ENCODE peak calls at places on chromosomes 4 and X, in nine cellular contexts. One of them, this sample, is unnamed.

GRCh38 chr4:76896731-76897521 is 1.0 kb downstream of the SOWAHB start:
- DNase-seq in effector memory CD4-positive, alpha-beta T cell: no peak
- DNase-seq in fibroblast of the aortic adventitia: no peak
- DNase-seq in GM23248: peak
- DNase-seq in CD8-positive, alpha-beta T cell: no peak
- DNase-seq in heart left ventricle: peak
- DNase-seq in HFF-Myc: no peak
- DNase-seq in upper lobe of right lung: peak
- DNase-seq in stomach: peak
- DNase-seq in this sample: no peak

GRCh38 chr4:161343188-161343950 is 820.4 kb downstream of the FSTL5 start:
- DNase-seq in effector memory CD4-positive, alpha-beta T cell: no peak
- DNase-seq in fibroblast of the aortic adventitia: no peak
- DNase-seq in GM23248: no peak
- DNase-seq in CD8-positive, alpha-beta T cell: no peak
- DNase-seq in heart left ventricle: no peak
- DNase-seq in HFF-Myc: no peak
- DNase-seq in upper lobe of right lung: no peak
- DNase-seq in stomach: no peak
- DNase-seq in this sample: no peak

GRCh38 chr4:127196656-127197352 is 436.0 kb upstream of the INTU start:
- DNase-seq in effector memory CD4-positive, alpha-beta T cell: no peak
- DNase-seq in fibroblast of the aortic adventitia: no peak
- DNase-seq in GM23248: no peak
- DNase-seq in CD8-positive, alpha-beta T cell: no peak
- DNase-seq in heart left ventricle: peak
- DNase-seq in HFF-Myc: no peak
- DNase-seq in upper lobe of right lung: peak
- DNase-seq in stomach: no peak
- DNase-seq in this sample: no peak

GRCh38 chrX:46298821-46299220 is 246.4 kb downstream of the ZNF674 start:
- DNase-seq in effector memory CD4-positive, alpha-beta T cell: no peak
- DNase-seq in fibroblast of the aortic adventitia: peak
- DNase-seq in GM23248: peak
- DNase-seq in CD8-positive, alpha-beta T cell: no peak
- DNase-seq in heart left ventricle: no peak
- DNase-seq in HFF-Myc: no peak
- DNase-seq in upper lobe of right lung: no peak
- DNase-seq in stomach: no peak
- DNase-seq in this sample: no peak

GRCh38 chrX:68829594-68830485 is 1.0 kb downstream of the EFNB1 start:
- DNase-seq in effector memory CD4-positive, alpha-beta T cell: no peak
- DNase-seq in fibroblast of the aortic adventitia: peak
- DNase-seq in GM23248: peak
- DNase-seq in CD8-positive, alpha-beta T cell: no peak
- DNase-seq in heart left ventricle: no peak
- DNase-seq in HFF-Myc: no peak
- DNase-seq in upper lobe of right lung: no peak
- DNase-seq in stomach: no peak
- DNase-seq in this sample: no peak

GRCh38 chrX:66728818-66729271 is 90.0 kb upstream of the EDA2R start:
- DNase-seq in effector memory CD4-positive, alpha-beta T cell: peak
- DNase-seq in fibroblast of the aortic adventitia: peak
- DNase-seq in GM23248: peak
- DNase-seq in CD8-positive, alpha-beta T cell: peak
- DNase-seq in heart left ventricle: peak
- DNase-seq in HFF-Myc: peak
- DNase-seq in upper lobe of right lung: peak
- DNase-seq in stomach: peak
- DNase-seq in this sample: peak

GRCh38 chr4:139704915-139705485 is 39.4 kb downstream of the MGST2 start:
- DNase-seq in effector memory CD4-positive, alpha-beta T cell: no peak
- DNase-seq in fibroblast of the aortic adventitia: peak
- DNase-seq in GM23248: peak
- DNase-seq in CD8-positive, alpha-beta T cell: no peak
- DNase-seq in heart left ventricle: no peak
- DNase-seq in HFF-Myc: no peak
- DNase-seq in upper lobe of right lung: no peak
- DNase-seq in stomach: no peak
- DNase-seq in this sample: peak

GRCh38 chr4:143399113-143399949 is 62.7 kb downstream of the GAB1 start:
- DNase-seq in effector memory CD4-positive, alpha-beta T cell: no peak
- DNase-seq in fibroblast of the aortic adventitia: peak
- DNase-seq in GM23248: peak
- DNase-seq in CD8-positive, alpha-beta T cell: no peak
- DNase-seq in heart left ventricle: no peak
- DNase-seq in HFF-Myc: no peak
- DNase-seq in upper lobe of right lung: no peak
- DNase-seq in stomach: no peak
- DNase-seq in this sample: peak

GRCh38 chr4:182238355-182238931 is 4.8 kb upstream of the TENM3 start:
- DNase-seq in effector memory CD4-positive, alpha-beta T cell: no peak
- DNase-seq in fibroblast of the aortic adventitia: no peak
- DNase-seq in GM23248: no peak
- DNase-seq in CD8-positive, alpha-beta T cell: no peak
- DNase-seq in heart left ventricle: no peak
- DNase-seq in HFF-Myc: no peak
- DNase-seq in upper lobe of right lung: no peak
- DNase-seq in stomach: no peak
- DNase-seq in this sample: no peak

GRCh38 chrX:572490-573124 is 58.0 kb upstream of the SHOX start:
- DNase-seq in effector memory CD4-positive, alpha-beta T cell: no peak
- DNase-seq in fibroblast of the aortic adventitia: no peak
- DNase-seq in GM23248: no peak
- DNase-seq in CD8-positive, alpha-beta T cell: no peak
- DNase-seq in heart left ventricle: no peak
- DNase-seq in HFF-Myc: no peak
- DNase-seq in upper lobe of right lung: no peak
- DNase-seq in stomach: no peak
- DNase-seq in this sample: no peak

GRCh38 chr4:7003879-7004240 is 39.3 kb upstream of the TADA2B start:
- DNase-seq in effector memory CD4-positive, alpha-beta T cell: no peak
- DNase-seq in fibroblast of the aortic adventitia: no peak
- DNase-seq in GM23248: no peak
- DNase-seq in CD8-positive, alpha-beta T cell: no peak
- DNase-seq in heart left ventricle: no peak
- DNase-seq in HFF-Myc: no peak
- DNase-seq in upper lobe of right lung: no peak
- DNase-seq in stomach: no peak
- DNase-seq in this sample: no peak

GRCh38 chr4:89660851-89661250 is 176.1 kb downstream of the SNCA start:
- DNase-seq in effector memory CD4-positive, alpha-beta T cell: no peak
- DNase-seq in fibroblast of the aortic adventitia: no peak
- DNase-seq in GM23248: peak
- DNase-seq in CD8-positive, alpha-beta T cell: no peak
- DNase-seq in heart left ventricle: no peak
- DNase-seq in HFF-Myc: no peak
- DNase-seq in upper lobe of right lung: no peak
- DNase-seq in stomach: no peak
- DNase-seq in this sample: no peak

GRCh38 chr4:59969909-59970308 is 1230.2 kb upstream of the ADGRL3 start:
- DNase-seq in effector memory CD4-positive, alpha-beta T cell: no peak
- DNase-seq in fibroblast of the aortic adventitia: no peak
- DNase-seq in GM23248: no peak
- DNase-seq in CD8-positive, alpha-beta T cell: no peak
- DNase-seq in heart left ventricle: peak
- DNase-seq in HFF-Myc: no peak
- DNase-seq in upper lobe of right lung: no peak
- DNase-seq in stomach: no peak
- DNase-seq in this sample: no peak

GRCh38 chr4:94516999-94517398 is 65.3 kb downstream of the PDLIM5 start:
- DNase-seq in effector memory CD4-positive, alpha-beta T cell: no peak
- DNase-seq in fibroblast of the aortic adventitia: no peak
- DNase-seq in GM23248: peak
- DNase-seq in CD8-positive, alpha-beta T cell: no peak
- DNase-seq in heart left ventricle: no peak
- DNase-seq in HFF-Myc: no peak
- DNase-seq in upper lobe of right lung: no peak
- DNase-seq in stomach: no peak
- DNase-seq in this sample: no peak

GRCh38 chr4:5142726-5143125 is 91.4 kb downstream of the STK32B start:
- DNase-seq in effector memory CD4-positive, alpha-beta T cell: no peak
- DNase-seq in fibroblast of the aortic adventitia: peak
- DNase-seq in GM23248: peak
- DNase-seq in CD8-positive, alpha-beta T cell: no peak
- DNase-seq in heart left ventricle: no peak
- DNase-seq in HFF-Myc: peak
- DNase-seq in upper lobe of right lung: no peak
- DNase-seq in stomach: peak
- DNase-seq in this sample: peak

GRCh38 chrX:149472620-149473019 is 32.5 kb downstream of the IDS start:
- DNase-seq in effector memory CD4-positive, alpha-beta T cell: no peak
- DNase-seq in fibroblast of the aortic adventitia: no peak
- DNase-seq in GM23248: peak
- DNase-seq in CD8-positive, alpha-beta T cell: no peak
- DNase-seq in heart left ventricle: no peak
- DNase-seq in HFF-Myc: no peak
- DNase-seq in upper lobe of right lung: no peak
- DNase-seq in stomach: no peak
- DNase-seq in this sample: no peak

GRCh38 chr4:160238790-160239189 is 1135.9 kb downstream of the RAPGEF2 start:
- DNase-seq in effector memory CD4-positive, alpha-beta T cell: no peak
- DNase-seq in fibroblast of the aortic adventitia: no peak
- DNase-seq in GM23248: no peak
- DNase-seq in CD8-positive, alpha-beta T cell: no peak
- DNase-seq in heart left ventricle: no peak
- DNase-seq in HFF-Myc: no peak
- DNase-seq in upper lobe of right lung: no peak
- DNase-seq in stomach: no peak
- DNase-seq in this sample: no peak

GRCh38 chr4:123832173-123833026 is 435.8 kb downstream of the SPRY1 start:
- DNase-seq in effector memory CD4-positive, alpha-beta T cell: no peak
- DNase-seq in fibroblast of the aortic adventitia: peak
- DNase-seq in GM23248: peak
- DNase-seq in CD8-positive, alpha-beta T cell: no peak
- DNase-seq in heart left ventricle: peak
- DNase-seq in HFF-Myc: peak
- DNase-seq in upper lobe of right lung: no peak
- DNase-seq in stomach: no peak
- DNase-seq in this sample: no peak

GRCh38 chrX:23742174-23742692 is 843 bp downstream of the ACOT9 start:
- DNase-seq in effector memory CD4-positive, alpha-beta T cell: no peak
- DNase-seq in fibroblast of the aortic adventitia: peak
- DNase-seq in GM23248: peak
- DNase-seq in CD8-positive, alpha-beta T cell: no peak
- DNase-seq in heart left ventricle: peak
- DNase-seq in HFF-Myc: peak
- DNase-seq in upper lobe of right lung: no peak
- DNase-seq in stomach: peak
- DNase-seq in this sample: no peak

GRCh38 chr4:185656467-185656890 is 121.2 kb upstream of the PDLIM3 start:
- DNase-seq in effector memory CD4-positive, alpha-beta T cell: no peak
- DNase-seq in fibroblast of the aortic adventitia: peak
- DNase-seq in GM23248: peak
- DNase-seq in CD8-positive, alpha-beta T cell: no peak
- DNase-seq in heart left ventricle: peak
- DNase-seq in HFF-Myc: no peak
- DNase-seq in upper lobe of right lung: peak
- DNase-seq in stomach: peak
- DNase-seq in this sample: no peak

GRCh38 chr4:144647095-144647959 is 1.4 kb downstream of the HHIP start:
- DNase-seq in effector memory CD4-positive, alpha-beta T cell: no peak
- DNase-seq in fibroblast of the aortic adventitia: peak
- DNase-seq in GM23248: peak
- DNase-seq in CD8-positive, alpha-beta T cell: no peak
- DNase-seq in heart left ventricle: no peak
- DNase-seq in HFF-Myc: no peak
- DNase-seq in upper lobe of right lung: no peak
- DNase-seq in stomach: no peak
- DNase-seq in this sample: peak
- H3K4me3 ChIP-seq in effector memory CD4-positive, alpha-beta T cell: no peak
- H3K4me3 ChIP-seq in fibroblast of the aortic adventitia: peak
- H3K4me3 ChIP-seq in GM23248: peak
- H3K4me3 ChIP-seq in CD8-positive, alpha-beta T cell: no peak
- H3K4me3 ChIP-seq in heart left ventricle: peak
- H3K4me3 ChIP-seq in HFF-Myc: peak
- H3K4me3 ChIP-seq in upper lobe of right lung: peak
- H3K4me3 ChIP-seq in stomach: peak
- H3K4me3 ChIP-seq in this sample: peak

DNA sequence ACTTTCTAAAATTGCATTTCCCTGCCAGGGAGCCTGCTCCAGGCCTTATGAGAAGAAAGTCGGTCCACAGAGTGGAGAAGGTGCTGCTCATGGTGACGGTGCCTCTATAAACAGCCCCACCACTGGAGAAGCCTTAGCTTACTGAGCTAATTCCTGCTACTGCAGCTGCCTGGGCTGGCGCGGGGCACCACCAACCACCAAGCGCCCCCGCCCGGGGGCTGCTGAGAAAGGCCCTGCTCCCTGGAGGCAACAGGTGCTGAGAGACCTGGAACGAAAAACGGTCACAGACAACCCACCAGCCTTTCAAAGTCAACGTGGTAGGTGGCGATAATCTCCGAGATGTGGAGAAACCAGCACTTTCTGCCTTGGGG is 2.9 kb downstream of the HCFC1 start:
- DNase-seq in effector memory CD4-positive, alpha-beta T cell: peak
- DNase-seq in fibroblast of the aortic adventitia: no peak
- DNase-seq in GM23248: peak
- DNase-seq in CD8-positive, alpha-beta T cell: no peak
- DNase-seq in heart left ventricle: no peak
- DNase-seq in HFF-Myc: no peak
- DNase-seq in upper lobe of right lung: no peak
- DNase-seq in stomach: no peak
- DNase-seq in this sample: peak
- H3K4me3 ChIP-seq in effector memory CD4-positive, alpha-beta T cell: peak
- H3K4me3 ChIP-seq in fibroblast of the aortic adventitia: peak
- H3K4me3 ChIP-seq in GM23248: peak
- H3K4me3 ChIP-seq in CD8-positive, alpha-beta T cell: peak
- H3K4me3 ChIP-seq in heart left ventricle: peak
- H3K4me3 ChIP-seq in HFF-Myc: peak
- H3K4me3 ChIP-seq in upper lobe of right lung: peak
- H3K4me3 ChIP-seq in stomach: peak
- H3K4me3 ChIP-seq in this sample: peak

GRCh38 chrX:140765043-140765784 is 55.7 kb downstream of the LINC00632 start:
- DNase-seq in effector memory CD4-positive, alpha-beta T cell: no peak
- DNase-seq in fibroblast of the aortic adventitia: peak
- DNase-seq in GM23248: peak
- DNase-seq in CD8-positive, alpha-beta T cell: no peak
- DNase-seq in heart left ventricle: no peak
- DNase-seq in HFF-Myc: no peak
- DNase-seq in upper lobe of right lung: no peak
- DNase-seq in stomach: no peak
- DNase-seq in this sample: no peak
- H3K4me3 ChIP-seq in effector memory CD4-positive, alpha-beta T cell: no peak
- H3K4me3 ChIP-seq in fibroblast of the aortic adventitia: peak
- H3K4me3 ChIP-seq in GM23248: peak
- H3K4me3 ChIP-seq in CD8-positive, alpha-beta T cell: peak
- H3K4me3 ChIP-seq in heart left ventricle: peak
- H3K4me3 ChIP-seq in HFF-Myc: peak
- H3K4me3 ChIP-seq in upper lobe of right lung: peak
- H3K4me3 ChIP-seq in stomach: peak
- H3K4me3 ChIP-seq in this sample: no peak

DNA sequence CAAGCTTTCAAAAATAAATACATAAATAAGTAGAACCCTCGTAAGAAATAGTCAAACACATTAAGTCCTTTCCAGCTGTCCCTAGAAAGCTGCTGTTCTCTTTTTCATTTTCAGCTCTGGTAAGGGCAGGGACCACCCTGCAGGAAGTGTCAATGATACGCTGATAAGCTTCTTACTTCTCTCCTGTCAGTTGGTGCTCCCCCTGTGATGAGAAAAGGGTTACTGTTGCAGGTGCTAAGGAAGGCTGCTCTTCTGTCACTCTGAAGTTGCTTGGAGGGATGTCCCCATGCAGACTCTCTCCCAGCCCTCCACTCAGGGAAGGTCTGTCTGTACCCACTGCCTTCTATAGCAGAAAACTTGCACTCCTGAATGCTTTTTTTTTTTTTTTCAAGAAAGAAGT is 1.4 kb downstream of the CXCL3 start:
- DNase-seq in effector memory CD4-positive, alpha-beta T cell: no peak
- DNase-seq in fibroblast of the aortic adventitia: no peak
- DNase-seq in GM23248: no peak
- DNase-seq in CD8-positive, alpha-beta T cell: no peak
- DNase-seq in heart left ventricle: no peak
- DNase-seq in HFF-Myc: no peak
- DNase-seq in upper lobe of right lung: no peak
- DNase-seq in stomach: no peak
- DNase-seq in this sample: peak
- H3K4me3 ChIP-seq in effector memory CD4-positive, alpha-beta T cell: no peak
- H3K4me3 ChIP-seq in fibroblast of the aortic adventitia: peak
- H3K4me3 ChIP-seq in GM23248: peak
- H3K4me3 ChIP-seq in CD8-positive, alpha-beta T cell: no peak
- H3K4me3 ChIP-seq in heart left ventricle: peak
- H3K4me3 ChIP-seq in HFF-Myc: no peak
- H3K4me3 ChIP-seq in upper lobe of right lung: peak
- H3K4me3 ChIP-seq in stomach: peak
- H3K4me3 ChIP-seq in this sample: no peak

This sample was measured in Jurkat, Clone E6-1.